ENCODE peak calls at places on chromosomes 11 and 22, in eight cellular contexts. Q is stomach, X is uterus, U is A549, J is tibial nerve, L is IMR-90, S is endothelial cell of umbilical vein, W is transverse colon. A is an unnamed sample.

GRCh38 chr22:23452231-23453010 is 127.7 kb downstream of the IGLL1 start:
- DNase-seq in J (no peak), L (no peak), X (no peak), U (no peak), Q (no peak), S (no peak), W (no peak), A (no peak)

GRCh38 chr22:22538226-22538989 is 18.3 kb upstream of the ZNF280A start:
- DNase-seq in X (no peak), J (no peak), U (no peak), S (no peak), Q (no peak), L (no peak), W (no peak), A (no peak)

GRCh38 chr11:101583180-101584128 is at the start of gene TRPC6:
- DNase-seq in U (peak; percentile 43), X (peak; percentile 33), L (peak; percentile 47), W (peak; percentile 11), S (no peak), J (no peak), Q (no peak), A (peak; percentile 87)

GRCh38 chr11:71446942-71447688 is 1.1 kb downstream of the DHCR7 start:
- DNase-seq in X (no peak), U (peak; percentile 18), S (peak; percentile 6), Q (no peak), L (peak; percentile 66), W (peak; percentile 28), J (peak; percentile 62), A (peak; percentile 23)

GRCh38 chr22:22960307-22960706 is 72.7 kb downstream of the IGLL5 start:
- DNase-seq in J (no peak), Q (no peak), W (no peak), L (no peak), S (no peak), U (no peak), X (no peak), A (no peak)

GRCh38 chr11:17585911-17586695 is 39.0 kb downstream of the OTOG start:
- DNase-seq in S (no peak), J (no peak), L (no peak), Q (no peak), X (no peak), U (no peak), W (no peak), A (no peak)

GRCh38 chr11:69437001-69437875 is 44.2 kb upstream of the LINC01488 start:
- DNase-seq in U (peak; percentile 73), X (no peak), Q (no peak), S (no peak), L (no peak), J (no peak), W (no peak), A (peak; percentile 86)

GRCh38 chr11:78465169-78465942 is 47.7 kb upstream of the GAB2 start:
- DNase-seq in W (peak; percentile 35), X (no peak), Q (no peak), S (no peak), L (no peak), J (no peak), U (no peak), A (no peak)

GRCh38 chr11:45025716-45026492 is 75.2 kb upstream of the TP53I11 start:
- DNase-seq in S (peak; percentile 98), U (no peak), J (peak; percentile 31), X (no peak), L (peak; percentile 22), Q (no peak), W (peak; percentile 27), A (peak; percentile 33)

GRCh38 chr11:2912498-2912897 is 16.7 kb downstream of the PHLDA2 start:
- DNase-seq in U (peak; percentile 76), J (no peak), Q (peak; percentile 96), S (peak; percentile 28), L (peak; percentile 85), W (peak; percentile 95), X (no peak), A (peak; percentile 100)

GRCh38 chr22:32326647-32327046 is 31.0 kb upstream of the RFPL3 start:
- DNase-seq in S (no peak), U (no peak), L (no peak), W (no peak), Q (peak; percentile 11), X (no peak), J (no peak), A (no peak)

GRCh38 chr22:32324505-32325415 is 32.9 kb upstream of the RFPL3 start:
- DNase-seq in L (no peak), J (no peak), U (no peak), W (no peak), X (no peak), Q (peak; percentile 21), S (no peak), A (no peak)

GRCh38 chr22:32325811-32326237 is 31.8 kb upstream of the RFPL3 start:
- DNase-seq in L (no peak), Q (peak; percentile 7), U (no peak), J (no peak), X (no peak), S (no peak), W (no peak), A (no peak)

GRCh38 chr22:32327066-32327465 is 30.6 kb upstream of the RFPL3 start:
- DNase-seq in L (no peak), J (no peak), U (no peak), Q (peak; percentile 23), S (peak; percentile 51), X (no peak), W (no peak), A (no peak)

DNA sequence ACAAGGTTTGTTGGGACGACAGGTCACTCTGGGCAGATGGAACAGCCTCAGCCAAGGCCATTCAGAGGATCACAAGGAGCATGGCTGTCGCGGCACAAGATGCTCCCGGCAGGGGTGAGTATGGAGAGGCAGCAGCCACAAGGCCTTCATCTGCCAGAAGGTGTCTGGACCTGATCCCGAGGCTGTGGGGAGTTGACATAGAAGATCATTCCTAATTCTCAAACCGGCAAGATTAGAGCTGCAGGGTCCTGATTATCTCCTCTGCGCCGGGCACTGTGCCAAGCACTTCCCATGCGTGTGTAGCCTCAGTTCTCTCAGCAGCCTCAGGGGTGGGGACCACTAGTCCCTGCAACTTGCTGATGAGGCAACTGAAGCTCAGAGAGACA is 32.3 kb upstream of the RFPL3 start:
- DNase-seq in U (no peak), L (no peak), W (no peak), Q (peak; percentile 23), S (no peak), X (no peak), J (no peak), A (no peak)
- H3K27ac ChIP-seq in U (no peak overlapping the region), L (no peak overlapping the region), W (no peak overlapping the region), Q (no peak overlapping the region), S (no peak overlapping the region), X (no peak overlapping the region), J (no peak overlapping the region), A (no peak overlapping the region)

GRCh38 chr11:128469220-128469619 is 118.1 kb downstream of the ETS1 start:
- DNase-seq in W (peak; percentile 53), X (no peak), S (no peak), L (no peak), Q (no peak), J (no peak), U (no peak), A (no peak)
- TF ChIP-seq CTCF in W (no peak), X (no peak), S (no peak), L (no peak), Q (no peak), J (no peak), U (no peak), A (no peak)

GRCh38 chr11:111039982-111040381 is 205.5 kb upstream of the POU2AF2 start:
- DNase-seq in W (no peak), J (no peak), L (no peak), Q (no peak), X (no peak), U (no peak), S (no peak), A (no peak)
- TF ChIP-seq POLR2A in W (no peak), J (no peak), L (no peak), Q (no peak), X (no peak), U (no peak), S (no peak), A (no peak)

GRCh38 chr11:104151404-104152204 is 12.3 kb downstream of the PDGFD start:
- DNase-seq in U (no peak), L (no peak), W (no peak), X (no peak), S (peak; percentile 41), Q (no peak), J (no peak), A (no peak)
- H3K27ac ChIP-seq in U (no peak overlapping the region), L (no peak overlapping the region), W (no peak overlapping the region), X (no peak overlapping the region), S (no peak overlapping the region), Q (no peak overlapping the region), J (no peak overlapping the region), A (no peak overlapping the region)

DNA sequence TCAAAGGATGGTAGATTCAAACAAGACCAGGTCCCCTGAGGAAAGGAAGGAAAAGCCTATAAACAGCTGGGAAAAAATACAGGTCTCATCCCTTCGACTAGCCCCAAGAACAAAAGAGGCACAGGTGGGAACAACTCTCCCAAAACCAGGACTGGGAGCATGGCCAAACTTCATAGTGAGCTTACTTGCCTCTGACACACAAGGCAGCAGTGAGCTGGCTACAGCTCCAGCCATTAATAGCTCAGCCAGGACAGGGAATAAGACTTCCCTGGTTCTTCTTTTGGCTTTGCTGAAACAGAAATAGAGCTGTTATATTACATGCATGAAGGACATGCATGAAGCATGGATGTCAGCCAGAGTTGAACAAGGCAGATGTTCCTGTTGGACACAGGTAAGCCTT is at the start of gene OR10A2:
- DNase-seq in L (peak; percentile 10), U (no peak), J (no peak), W (no peak), S (no peak), X (no peak), Q (no peak), A (no peak)
- TF ChIP-seq CTCF in L (no peak), U (no peak), J (no peak), W (no peak), S (no peak), X (no peak), Q (no peak), A (no peak)